ENCODE peak calls at places on chromosomes 11 and 22, in four cellular contexts. H is activated CD8-positive, alpha-beta T cell treated with anti-CD3 and anti-CD28 coated beads for 36 hours; Z is adipocyte; G is RWPE1. V is an unnamed sample.

GRCh38 chr11:115084191-115084590 is 405.9 kb downstream of the NXPE2 start:
- DNase-seq in H (no peak), G (no peak), Z (no peak), V (no peak)

GRCh38 chr11:94493146-94493442 is 550 bp downstream of the MRE11 start:
- DNase-seq in Z (no peak), H (no peak), G (no peak), V (no peak)

GRCh38 chr11:12005476-12005875 is 3.0 kb downstream of the DKK3 start:
- DNase-seq in G (no peak), H (no peak), Z (peak), V (no peak)

GRCh38 chr11:45178890-45179663 is 32.6 kb downstream of the PRDM11 start:
- DNase-seq in H (no peak), Z (peak), G (peak), V (peak)

GRCh38 chr22:27270818-27271510 is 530.6 kb downstream of the MN1 start:
- DNase-seq in H (no peak), G (no peak), Z (no peak), V (no peak)

GRCh38 chr11:97962758-97963157 is 1058.0 kb upstream of the CNTN5 start:
- DNase-seq in G (no peak), Z (no peak), H (no peak), V (no peak)

GRCh38 chr11:93906486-93906885 is 56.1 kb upstream of the VSTM5 start:
- DNase-seq in H (no peak), Z (peak), G (no peak), V (no peak)

GRCh38 chr11:129075757-129076156 is 116.4 kb downstream of the ARHGAP32 start:
- DNase-seq in G (peak), H (no peak), Z (no peak), V (peak)

GRCh38 chr11:44017443-44018126 is 30.2 kb upstream of the ACCSL start:
- DNase-seq in G (no peak), H (no peak), Z (no peak), V (no peak)

GRCh38 chr22:44955102-44955501 is 54.7 kb downstream of the PHF21B start:
- DNase-seq in Z (no peak), H (no peak), G (no peak), V (no peak)

GRCh38 chr11:122724520-122724919 is 69.0 kb downstream of the UBASH3B start:
- DNase-seq in H (no peak), Z (peak), G (no peak), V (no peak)

GRCh38 chr11:133793271-133793848 is 52.0 kb downstream of the SPATA19 start:
- DNase-seq in H (no peak), Z (no peak), G (no peak), V (no peak)

GRCh38 chr22:31977939-31978338 is 33.6 kb downstream of the YWHAH start:
- DNase-seq in G (no peak), Z (no peak), H (no peak), V (no peak)

GRCh38 chr22:19814428-19814827 is 40.2 kb downstream of the GNB1L start:
- DNase-seq in G (no peak), H (no peak), Z (no peak), V (no peak)

GRCh38 chr11:122758974-122759373 is 79.3 kb upstream of the CRTAM start:
- DNase-seq in G (peak), Z (no peak), H (peak), V (peak)

GRCh38 chr11:63682045-63682915 is 980 bp downstream of the RTN3 start:
- DNase-seq in H (peak), G (peak), Z (peak), V (no peak)

GRCh38 chr11:121337740-121338272 is 45.2 kb downstream of the SC5D start:
- DNase-seq in H (no peak), G (no peak), Z (no peak), V (no peak)

GRCh38 chr11:13000721-13001120 is 8.4 kb upstream of the RASSF10 start:
- DNase-seq in Z (no peak), G (no peak), H (no peak), V (no peak)

GRCh38 chr11:105297463-105297862 is 157.9 kb upstream of the CARD18 start:
- DNase-seq in H (no peak), G (peak), Z (peak), V (no peak)

GRCh38 chr22:46758867-46759290 is 3.6 kb upstream of the TBC1D22A start:
- DNase-seq in H (peak), G (no peak), Z (peak), V (no peak)

GRCh38 chr11:13944016-13944415 is 18.5 kb upstream of the SPON1 start:
- DNase-seq in G (no peak), Z (no peak), H (no peak), V (no peak)

GRCh38 chr22:24420072-24420976 is 7.1 kb upstream of the ADORA2A start:
- DNase-seq in Z (no peak), H (no peak), G (no peak), V (no peak)

GRCh38 chr22:48099251-48099650 is 1336.8 kb downstream of the TBC1D22A start:
- DNase-seq in G (no peak), H (no peak), Z (no peak), V (no peak)

GRCh38 chr22:20312396-20313191 is 7.3 kb downstream of the DGCR6L start:
- DNase-seq in Z (no peak), H (no peak), G (no peak), V (no peak)

GRCh38 chr11:29024386-29024785 is 916.2 kb downstream of the METTL15 start:
- DNase-seq in H (no peak), Z (no peak), G (no peak), V (no peak)

GRCh38 chr22:27844656-27845602 is 43.4 kb upstream of the MN1 start:
- DNase-seq in H (no peak), G (no peak), Z (peak), V (no peak)

GRCh38 chr11:121615506-121615905 is 162.7 kb upstream of the SORL1-AS1 start:
- DNase-seq in G (no peak), Z (peak), H (no peak), V (no peak)

GRCh38 chr11:134026655-134027343 is 42.1 kb upstream of the JAM3 start:
- DNase-seq in Z (no peak), H (no peak), G (no peak), V (no peak)

V was measured in epithelial cell of prostate.